ENCODE peak calls at places on chromosome 3, in seven cellular contexts. W, O, A, D, T, C and N are unnamed samples.

GRCh38 chr3:1534252-1534651 is 441.4 kb downstream of the CNTN6 start:
- DNase-seq in O (no peak), T (no peak), D (no peak), A (no peak), C (no peak), W (no peak), N (no peak)

GRCh38 chr3:126367316-126367805 is 10.2 kb upstream of the KLF15 start:
- DNase-seq in C (no peak), A (peak), D (no peak), O (no peak), T (no peak), W (no peak), N (no peak)

GRCh38 chr3:146505496-146505895 is 36.1 kb upstream of the PLSCR2 start:
- DNase-seq in W (no peak), A (no peak), T (no peak), D (no peak), O (no peak), C (no peak), N (no peak)

GRCh38 chr3:13880811-13881156 is 913 bp upstream of the WNT7A start:
- DNase-seq in D (no peak), O (no peak), W (no peak), A (no peak), C (no peak), T (no peak), N (no peak)

GRCh38 chr3:170907519-170908234 is 760 bp downstream of the EIF5A2 start:
- DNase-seq in W (no peak), A (peak), D (no peak), T (no peak), O (no peak), C (no peak), N (no peak)

GRCh38 chr3:175255698-175256097 is 396.6 kb downstream of the NAALADL2 start:
- DNase-seq in A (peak), C (no peak), T (no peak), D (no peak), W (no peak), O (no peak), N (no peak)

GRCh38 chr3:21326704-21327103 is 424.3 kb downstream of the ZNF385D start:
- DNase-seq in A (no peak), T (no peak), W (no peak), C (no peak), D (no peak), O (no peak), N (no peak)

GRCh38 chr3:53350652-53351051 is 3.3 kb upstream of the DCP1A start:
- DNase-seq in T (no peak), O (no peak), D (no peak), W (no peak), C (no peak), A (peak), N (no peak)

GRCh38 chr3:40975711-40976121 is 223.6 kb upstream of the CTNNB1 start:
- DNase-seq in A (no peak), D (no peak), C (no peak), O (no peak), W (no peak), T (no peak), N (no peak)

GRCh38 chr3:177977381-177978158 is 558.7 kb upstream of the KCNMB2 start:
- DNase-seq in T (no peak), C (no peak), D (peak), W (no peak), O (no peak), A (peak), N (no peak)

GRCh38 chr3:104907507-104907906 is 459.2 kb upstream of the ALCAM start:
- DNase-seq in A (no peak), W (no peak), D (peak), T (no peak), C (no peak), O (no peak), N (no peak)

GRCh38 chr3:37955918-37956317 is 34.7 kb upstream of the VILL start:
- DNase-seq in C (no peak), O (no peak), D (no peak), T (no peak), W (no peak), A (no peak), N (no peak)

GRCh38 chr3:161239700-161240099 is 18.6 kb downstream of the NMD3 start:
- DNase-seq in W (no peak), O (no peak), T (no peak), A (no peak), D (no peak), C (no peak), N (no peak)

GRCh38 chr3:56869157-56869889 is 67.6 kb upstream of the ARHGEF3 start:
- DNase-seq in D (peak), T (no peak), A (peak), O (no peak), C (no peak), W (no peak), N (no peak)

GRCh38 chr3:125433611-125434041 is 58.5 kb upstream of the ZNF148 start:
- DNase-seq in D (no peak), A (peak), T (no peak), C (no peak), O (no peak), W (no peak), N (no peak)

GRCh38 chr3:16873872-16874271 is 10.9 kb upstream of the PLCL2 start:
- DNase-seq in C (no peak), D (no peak), A (no peak), O (no peak), T (no peak), W (no peak), N (no peak)